ENCODE peak calls at places on chromosomes 2 and 18, in six cellular contexts. H, M, E, D, F and Y are unnamed samples.

GRCh38 chr2:108626993-108627392 is 92.3 kb upstream of the RANBP2 start:
- DNase-seq in H (no peak), M (no peak), E (no peak), D (peak), F (no peak), Y (no peak)

GRCh38 chr18:3624818-3625716 is 175.1 kb downstream of the TGIF1 start:
- DNase-seq in H (no peak), M (no peak), E (peak), D (peak), F (peak), Y (peak)

GRCh38 chr2:142868281-142868762 is 9.1 kb upstream of the KYNU start:
- DNase-seq in H (no peak), M (no peak), E (peak), D (no peak), F (peak), Y (peak)

GRCh38 chr2:106095478-106096392 is 98.4 kb downstream of the UXS1 start:
- DNase-seq in H (no peak), M (no peak), E (no peak), D (no peak), F (no peak), Y (no peak)

GRCh38 chr2:69456950-69457445 is 19.8 kb upstream of the NFU1 start:
- DNase-seq in H (no peak), M (no peak), E (no peak), D (no peak), F (no peak), Y (no peak)

GRCh38 chr2:141348481-141348880 is 782.3 kb downstream of the LRP1B start:
- DNase-seq in H (no peak), M (no peak), E (no peak), D (peak), F (no peak), Y (no peak)

GRCh38 chr2:12262681-12263436 is 453.9 kb upstream of the TRIB2 start:
- DNase-seq in H (no peak), M (no peak), E (no peak), D (peak), F (no peak), Y (no peak)

GRCh38 chr2:60439219-60439974 is 114.1 kb downstream of the BCL11A start:
- DNase-seq in H (peak), M (no peak), E (no peak), D (no peak), F (peak), Y (peak)

GRCh38 chr18:79740741-79741700 is 56.7 kb upstream of the KCNG2 start:
- DNase-seq in H (no peak), M (no peak), E (peak), D (no peak), F (no peak), Y (no peak)

GRCh38 chr2:46309052-46309953 is 12.1 kb downstream of the EPAS1 start:
- DNase-seq in H (no peak), M (no peak), E (no peak), D (peak), F (no peak), Y (no peak)

GRCh38 chr2:45184606-45185005 is 175.4 kb upstream of the SIX2 start:
- DNase-seq in H (no peak), M (no peak), E (no peak), D (peak), F (no peak), Y (no peak)

GRCh38 chr2:201880620-201881381 is 74.5 kb downstream of the CDK15 start:
- DNase-seq in H (no peak), M (no peak), E (peak), D (peak), F (no peak), Y (peak)

GRCh38 chr2:230691005-230691647 is 21.5 kb upstream of the CAB39 start:
- DNase-seq in H (no peak), M (peak), E (peak), D (peak), F (no peak), Y (no peak)

GRCh38 chr18:23701017-23701416 is 11.8 kb downstream of the LAMA3 start:
- DNase-seq in H (no peak), M (no peak), E (no peak), D (no peak), F (no peak), Y (no peak)

GRCh38 chr2:143681006-143681405 is 551.8 kb downstream of the ARHGAP15 start:
- DNase-seq in H (no peak), M (no peak), E (no peak), D (no peak), F (no peak), Y (no peak)

GRCh38 chr2:111697560-111697959 is 186.4 kb downstream of the ANAPC1 start:
- DNase-seq in H (no peak), M (no peak), E (no peak), D (no peak), F (no peak), Y (no peak)

GRCh38 chr2:111701266-111701665 is 182.7 kb downstream of the ANAPC1 start:
- DNase-seq in H (no peak), M (no peak), E (peak), D (no peak), F (no peak), Y (no peak)

GRCh38 chr2:111698089-111698488 is 185.9 kb downstream of the ANAPC1 start:
- DNase-seq in H (no peak), M (no peak), E (no peak), D (no peak), F (no peak), Y (peak)

GRCh38 chr2:111701798-111702118 is 182.2 kb downstream of the ANAPC1 start:
- DNase-seq in H (no peak), M (no peak), E (peak), D (no peak), F (no peak), Y (no peak)

GRCh38 chr2:111698743-111699554 is 185.0 kb downstream of the ANAPC1 start:
- DNase-seq in H (no peak), M (peak), E (peak), D (peak), F (peak), Y (peak)
- TF ChIP-seq POLR2A in H (no peak), M (peak), E (no peak), D (no peak), F (no peak), Y (peak)

GRCh38 chr18:8617907-8618306 is 8.7 kb downstream of the RAB12 start:
- DNase-seq in H (no peak), M (no peak), E (no peak), D (no peak), F (no peak), Y (no peak)
- TF ChIP-seq POLR2A in H (peak), M (no peak), E (no peak), D (no peak), F (no peak), Y (no peak)

DNA sequence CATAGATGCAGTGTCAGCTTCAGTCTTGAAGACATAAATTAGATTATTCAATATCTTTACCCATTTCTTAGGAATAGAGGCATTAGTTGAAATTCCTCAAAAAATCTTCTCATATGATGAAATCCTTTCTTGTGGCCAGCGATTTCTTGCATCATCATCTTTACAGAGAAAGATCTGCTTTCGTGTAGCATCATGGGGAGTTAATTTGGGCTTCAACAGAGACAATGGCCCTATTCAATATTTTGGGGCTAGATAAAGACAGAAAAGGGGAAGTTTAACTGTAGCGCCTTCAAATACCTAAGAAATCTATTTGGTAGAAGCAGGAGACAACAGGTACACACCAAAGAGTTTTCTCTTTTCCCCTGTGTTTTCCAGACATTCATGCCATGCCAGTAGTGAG is 73.8 kb downstream of the TGFA start:
- DNase-seq in H (no peak), M (no peak), E (no peak), D (no peak), F (no peak), Y (no peak)
- TF ChIP-seq POLR2A in H (no peak), M (no peak), E (no peak), D (no peak), F (no peak), Y (no peak)

DNA sequence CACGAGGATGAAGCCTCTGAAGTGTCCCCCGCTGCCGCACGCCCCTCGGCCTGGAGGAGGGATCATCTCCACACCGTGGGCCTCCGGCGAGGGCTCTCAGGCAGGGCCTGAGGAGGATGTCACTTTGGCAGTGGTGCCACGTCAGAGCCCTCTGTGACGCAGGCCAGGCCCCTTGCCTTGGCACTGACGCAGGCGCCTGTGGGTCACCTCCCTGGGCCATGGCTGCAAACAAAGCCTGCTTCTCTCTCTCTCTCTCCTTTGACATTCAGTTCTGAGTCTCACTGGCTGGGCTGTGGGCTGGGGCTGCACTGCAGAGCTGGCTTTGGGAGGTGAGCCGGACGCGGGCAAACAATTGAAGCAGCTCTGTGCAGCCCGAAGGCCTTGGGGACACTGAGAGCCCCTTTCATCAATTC is 273.7 kb downstream of the TWIST2 start:
- DNase-seq in H (no peak), M (no peak), E (no peak), D (no peak), F (peak), Y (no peak)
- TF ChIP-seq POLR2A in H (no peak), M (no peak), E (no peak), D (no peak), F (no peak), Y (no peak)